ENCODE peak calls at places on chromosomes 12 and 14, in six cellular contexts. X is IMR-90, O is mucosa of descending colon, T is AG04450, D is dorsolateral prefrontal cortex, J is choroid plexus epithelial cell. G is an unnamed sample.
A peak's percentile ranks its signal among the peaks of the same experiment; 100 is the strongest.

GRCh38 chr14:41607966-41608663 is 1.4 kb downstream of the LRFN5 start:
- DNase-seq in X (no peak), O (peak; percentile 39), T (no peak), D (no peak), J (peak; percentile 11), G (peak; percentile 10)

GRCh38 chr12:18690653-18691052 is 47.2 kb downstream of the PLCZ1 start:
- DNase-seq in X (peak; percentile 98), O (no peak), T (peak; percentile 68), D (no peak), J (peak; percentile 74), G (peak; percentile 29)

GRCh38 chr12:109718390-109718789 is 4.8 kb downstream of the FAM222A start:
- DNase-seq in X (no peak), O (no peak), T (no peak), D (no peak), J (no peak), G (no peak)

GRCh38 chr14:75542585-75543091 is 20.4 kb downstream of the BATF start:
- DNase-seq in X (no peak), O (peak; percentile 83), T (no peak), D (no peak), J (peak; percentile 72), G (peak; percentile 64)

GRCh38 chr14:87161502-87161901 is 831.5 kb downstream of the GALC start:
- DNase-seq in X (no peak), O (no peak), T (no peak), D (no peak), J (no peak), G (no peak)

GRCh38 chr14:52399104-52399503 is 85.0 kb downstream of the PTGER2 start:
- DNase-seq in X (no peak), O (no peak), T (no peak), D (no peak), J (no peak), G (no peak)

GRCh38 chr12:46395308-46395707 is 22.7 kb upstream of the SLC38A2 start:
- DNase-seq in X (no peak), O (no peak), T (no peak), D (no peak), J (peak; percentile 20), G (no peak)

GRCh38 chr14:70168401-70168800 is 20.4 kb downstream of the SLC8A3 start:
- DNase-seq in X (no peak), O (no peak), T (no peak), D (no peak), J (no peak), G (no peak)

GRCh38 chr12:52916225-52916624 is 11.3 kb upstream of the KRT8 start:
- DNase-seq in X (no peak), O (no peak), T (no peak), D (no peak), J (no peak), G (no peak)

GRCh38 chr14:74348241-74348734 is at the start of gene VRTN:
- DNase-seq in X (no peak), O (no peak), T (no peak), D (no peak), J (no peak), G (no peak)

GRCh38 chr14:93231129-93231979 is 24.3 kb downstream of the UBR7 start:
- DNase-seq in X (peak; percentile 59), O (no peak), T (no peak), D (no peak), J (peak; percentile 61), G (peak; percentile 67)

GRCh38 chr12:16046266-16046665 is 135.1 kb downstream of the DERA start:
- DNase-seq in X (no peak), O (no peak), T (no peak), D (no peak), J (no peak), G (no peak)

GRCh38 chr12:68065687-68066086 is 76.4 kb downstream of the IFNG-AS1 start:
- DNase-seq in X (no peak), O (no peak), T (no peak), D (no peak), J (no peak), G (no peak)

GRCh38 chr14:69316449-69317391 is 56.8 kb downstream of the GALNT16 start:
- DNase-seq in X (peak; percentile 98), O (no peak), T (peak; percentile 94), D (no peak), J (peak; percentile 97), G (peak; percentile 98)

GRCh38 chr14:68692916-68693771 is 99.7 kb downstream of the ZFP36L1 start:
- DNase-seq in X (peak; percentile 82), O (no peak), T (peak; percentile 33), D (no peak), J (peak; percentile 82), G (peak; percentile 88)

GRCh38 chr14:92997343-92998061 is 74.6 kb downstream of the CHGA start:
- DNase-seq in X (no peak), O (peak; percentile 23), T (no peak), D (peak; percentile 44), J (no peak), G (no peak)

GRCh38 chr14:88380405-88380804 is 5.1 kb upstream of the SPATA7 start:
- DNase-seq in X (peak; percentile 5), O (no peak), T (no peak), D (no peak), J (peak; percentile 52), G (peak; percentile 42)

GRCh38 chr12:115004469-115005146 is 320.6 kb upstream of the TBX3 start:
- DNase-seq in X (no peak), O (no peak), T (no peak), D (no peak), J (peak; percentile 57), G (no peak)

GRCh38 chr12:127149226-127149964 is 1117.6 kb upstream of the TMEM132C start:
- DNase-seq in X (peak; percentile 68), O (no peak), T (peak; percentile 47), D (no peak), J (no peak), G (peak; percentile 36)

GRCh38 chr12:46269429-46270241 is 792 bp upstream of the SLC38A1 start:
- DNase-seq in X (no peak), O (peak; percentile 67), T (no peak), D (no peak), J (peak; percentile 25), G (no peak)

GRCh38 chr14:89178802-89179201 is 238.2 kb downstream of the FOXN3 start:
- DNase-seq in X (peak; percentile 68), O (no peak), T (no peak), D (no peak), J (peak; percentile 76), G (peak; percentile 47)

GRCh38 chr12:72295101-72295500 is 22.9 kb downstream of the TRHDE start:
- DNase-seq in X (peak; percentile 43), O (peak; percentile 40), T (no peak), D (no peak), J (no peak), G (no peak)
- TF ChIP-seq CTCF in X (no peak), O (no peak), T (no peak), D (no peak), J (no peak), G (no peak)

DNA sequence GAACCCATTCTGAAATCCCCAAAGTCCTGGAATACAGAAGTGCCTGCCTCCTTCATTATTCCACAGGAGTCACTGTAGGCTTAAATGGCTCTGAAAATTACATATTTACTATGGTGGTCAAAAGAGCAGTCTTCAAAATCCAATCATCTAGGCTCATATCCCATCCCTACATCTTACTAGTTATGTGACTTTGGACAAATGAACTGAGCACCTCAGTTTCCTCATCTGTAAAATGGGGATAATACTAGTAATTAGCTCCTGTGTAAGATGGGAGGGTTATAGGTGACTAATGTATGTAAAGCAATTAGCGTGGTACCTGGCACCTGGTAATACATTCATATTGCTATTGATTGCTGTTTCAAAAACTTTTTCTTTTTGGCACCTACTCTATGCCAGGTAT is 243.6 kb downstream of the CHST11 start:
- DNase-seq in X (no peak), O (no peak), T (no peak), D (no peak), J (no peak), G (no peak)
- H3K4me3 ChIP-seq in X (no peak overlapping the region), O (no peak overlapping the region), T (no peak overlapping the region), D (no peak overlapping the region), J (no peak overlapping the region), G (no peak overlapping the region)

GRCh38 chr12:132764231-132764630 is 2.6 kb upstream of the ANKLE2 start:
- DNase-seq in X (no peak), O (no peak), T (no peak), D (no peak), J (no peak), G (no peak)

GRCh38 chr12:132766380-132767085 is 4.9 kb upstream of the ANKLE2 start:
- DNase-seq in X (peak; percentile 27), O (no peak), T (no peak), D (no peak), J (no peak), G (peak; percentile 66)

GRCh38 chr12:132761032-132761910 is at the start of gene ANKLE2:
- DNase-seq in X (peak; percentile 59), O (peak; percentile 81), T (no peak), D (no peak), J (peak; percentile 81), G (peak; percentile 59)

GRCh38 chr12:132765366-132765765 is 3.7 kb upstream of the ANKLE2 start:
- DNase-seq in X (no peak), O (no peak), T (no peak), D (no peak), J (no peak), G (no peak)

GRCh38 chr12:132761911-132762583 is 415 bp upstream of the ANKLE2 start:
- DNase-seq in X (peak; percentile 87), O (peak; percentile 92), T (no peak), D (peak; percentile 75), J (peak; percentile 91), G (peak; percentile 93)
- TF ChIP-seq CTCF in X (peak; percentile 23), O (no peak), T (peak; percentile 2), D (peak; percentile 18), J (peak; percentile 22), G (peak; percentile 7)

GRCh38 chr12:111776836-111777344 is 10.2 kb downstream of the ALDH2 start:
- DNase-seq in X (peak; percentile 35), O (no peak), T (no peak), D (no peak), J (no peak), G (no peak)

GRCh38 chr12:111780166-111780565 is 13.4 kb downstream of the ALDH2 start:
- DNase-seq in X (no peak), O (no peak), T (no peak), D (no peak), J (no peak), G (no peak)

GRCh38 chr12:111780615-111781014 is 13.9 kb downstream of the ALDH2 start:
- DNase-seq in X (no peak), O (peak; percentile 64), T (no peak), D (no peak), J (no peak), G (no peak)

GRCh38 chr12:111775205-111776193 is 8.8 kb downstream of the ALDH2 start:
- DNase-seq in X (peak; percentile 93), O (peak; percentile 94), T (peak; percentile 82), D (peak; percentile 51), J (peak; percentile 84), G (peak; percentile 97)

DNA sequence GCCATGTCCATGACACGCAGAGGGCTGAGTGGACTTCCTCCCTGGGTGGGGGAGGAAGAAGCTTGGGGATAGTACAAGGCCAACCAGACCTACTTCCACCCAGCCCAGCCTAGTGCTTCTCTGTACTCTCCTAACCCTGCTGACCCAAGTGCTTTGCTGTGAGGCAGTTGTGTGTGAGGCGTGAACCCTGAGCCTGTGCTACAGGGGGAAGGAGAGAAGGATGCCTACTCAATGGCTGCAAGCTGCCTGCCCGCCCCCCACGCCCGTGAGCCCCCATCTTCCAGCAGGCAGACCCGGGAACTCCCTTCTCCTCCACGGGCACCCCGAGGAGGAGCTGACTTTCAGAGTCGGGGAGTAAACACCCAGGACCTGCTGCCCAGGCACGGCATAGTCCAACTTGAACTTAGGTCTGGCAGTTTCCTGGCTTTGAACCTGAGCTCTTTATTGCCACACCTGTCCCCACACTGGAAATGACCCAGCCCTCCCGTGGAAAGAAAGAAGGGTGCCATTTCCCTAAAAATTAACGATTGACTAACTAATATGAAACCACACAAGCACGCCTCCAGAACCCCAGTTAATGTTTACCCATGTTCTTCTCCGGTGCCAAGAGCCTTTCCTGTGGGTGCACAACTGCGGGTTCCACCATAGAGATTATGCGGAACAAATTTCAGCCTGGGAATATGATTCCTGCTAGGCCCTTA is 10.8 kb downstream of the ALDH2 start:
- DNase-seq in X (no peak), O (peak; percentile 80), T (no peak), D (no peak), J (no peak), G (no peak)
- H3K4me3 ChIP-seq in X (no peak overlapping the region), O (no peak overlapping the region), T (no peak overlapping the region), D (no peak overlapping the region), J (no peak overlapping the region), G (no peak overlapping the region)